ENCODE peak calls at places on chromosome 19, in five cellular contexts. One of them, this sample, is unnamed.

GRCh38 chr19:39197808-39198207 is 1.0 kb downstream of the NCCRP1 start:
- DNase-seq in endothelial cell: no peak
- DNase-seq in right atrium auricular region: no peak
- DNase-seq in kidney epithelial cell: no peak
- DNase-seq in HFFc6: no peak
- DNase-seq in this sample: peak

GRCh38 chr19:17829855-17830566 is 8.7 kb upstream of the INSL3 start:
- DNase-seq in kidney epithelial cell: peak
- DNase-seq in HFFc6: no peak
- DNase-seq in right atrium auricular region: no peak
- DNase-seq in endothelial cell: peak
- DNase-seq in this sample: no peak

GRCh38 chr19:29873024-29873800 is 61.4 kb downstream of the CCNE1 start:
- DNase-seq in kidney epithelial cell: no peak
- DNase-seq in HFFc6: no peak
- DNase-seq in endothelial cell: peak
- DNase-seq in right atrium auricular region: no peak
- DNase-seq in this sample: peak

GRCh38 chr19:38869836-38870607 is 8.1 kb downstream of the RINL start:
- DNase-seq in HFFc6: peak
- DNase-seq in endothelial cell: peak
- DNase-seq in kidney epithelial cell: no peak
- DNase-seq in right atrium auricular region: peak
- DNase-seq in this sample: peak

GRCh38 chr19:35977446-35978222 is 17.4 kb upstream of the SDHAF1 start:
- DNase-seq in right atrium auricular region: no peak
- DNase-seq in kidney epithelial cell: no peak
- DNase-seq in endothelial cell: peak
- DNase-seq in HFFc6: no peak
- DNase-seq in this sample: peak

GRCh38 chr19:39969681-39970423 is 1.1 kb upstream of the PSMC4 start:
- DNase-seq in endothelial cell: no peak
- DNase-seq in kidney epithelial cell: no peak
- DNase-seq in right atrium auricular region: no peak
- DNase-seq in HFFc6: no peak
- DNase-seq in this sample: no peak

GRCh38 chr19:22602631-22603272 is 31.4 kb upstream of the ZNF492 start:
- DNase-seq in HFFc6: no peak
- DNase-seq in right atrium auricular region: peak
- DNase-seq in endothelial cell: no peak
- DNase-seq in kidney epithelial cell: no peak
- DNase-seq in this sample: no peak

GRCh38 chr19:40954573-40954972 is 36.5 kb upstream of the CYP2B6 start:
- DNase-seq in HFFc6: no peak
- DNase-seq in right atrium auricular region: no peak
- DNase-seq in kidney epithelial cell: no peak
- DNase-seq in endothelial cell: no peak
- DNase-seq in this sample: no peak

GRCh38 chr19:8681345-8682021 is 17.1 kb downstream of the ACTL9 start:
- DNase-seq in kidney epithelial cell: no peak
- DNase-seq in HFFc6: no peak
- DNase-seq in endothelial cell: no peak
- DNase-seq in right atrium auricular region: no peak
- DNase-seq in this sample: no peak

GRCh38 chr19:1914826-1915341 is 9.7 kb downstream of the ADAT3 start:
- DNase-seq in endothelial cell: no peak
- DNase-seq in HFFc6: no peak
- DNase-seq in right atrium auricular region: no peak
- DNase-seq in kidney epithelial cell: no peak
- DNase-seq in this sample: no peak

GRCh38 chr19:45413497-45413896 is 7.1 kb downstream of the POLR1G start:
- DNase-seq in endothelial cell: no peak
- DNase-seq in HFFc6: no peak
- DNase-seq in right atrium auricular region: no peak
- DNase-seq in kidney epithelial cell: no peak
- DNase-seq in this sample: no peak

GRCh38 chr19:44741841-44742352 is 6.6 kb upstream of the BCL3 start:
- DNase-seq in endothelial cell: no peak
- DNase-seq in right atrium auricular region: peak
- DNase-seq in kidney epithelial cell: peak
- DNase-seq in HFFc6: peak
- DNase-seq in this sample: peak

GRCh38 chr19:18317998-18318800 is 4.7 kb downstream of the LSM4 start:
- DNase-seq in kidney epithelial cell: no peak
- DNase-seq in HFFc6: no peak
- DNase-seq in endothelial cell: peak
- DNase-seq in right atrium auricular region: no peak
- DNase-seq in this sample: peak

GRCh38 chr19:43624933-43625332 is 5.5 kb upstream of the ZNF428 start:
- DNase-seq in right atrium auricular region: no peak
- DNase-seq in kidney epithelial cell: no peak
- DNase-seq in HFFc6: no peak
- DNase-seq in endothelial cell: peak
- DNase-seq in this sample: peak

DNA sequence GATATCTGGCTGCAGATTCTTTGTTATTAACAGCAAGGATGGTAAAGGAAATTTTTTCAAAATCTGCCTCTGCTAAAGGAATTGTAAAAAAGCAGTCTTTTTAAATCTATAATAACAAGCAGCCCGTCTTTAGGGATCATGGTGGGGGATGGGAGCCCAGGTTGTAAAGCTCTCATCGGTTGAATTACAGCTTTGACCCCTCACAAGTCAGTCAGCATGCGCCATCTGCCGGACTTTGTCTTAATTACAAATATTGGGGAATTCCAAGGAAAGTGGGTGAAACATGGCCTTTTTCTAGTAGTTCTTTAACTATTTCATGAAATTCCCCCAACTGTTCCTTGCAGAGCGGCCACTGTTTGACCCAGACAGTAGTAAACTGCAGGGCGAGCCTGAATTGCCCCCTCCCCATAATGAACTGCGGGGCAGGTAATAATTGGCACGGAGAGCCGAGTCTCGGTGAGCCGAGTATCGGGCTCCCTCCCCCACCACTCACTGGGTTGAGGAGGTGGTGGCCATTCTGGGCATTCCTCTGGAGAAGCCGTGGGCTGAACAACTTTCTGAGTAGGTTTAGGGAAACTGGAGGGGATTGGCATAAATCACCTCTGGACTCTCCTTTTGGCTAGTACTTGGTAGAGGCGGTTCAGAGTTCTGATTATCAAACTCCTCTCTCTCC is 11.6 kb downstream of the ZNF578 start:
- DNase-seq in right atrium auricular region: no peak
- DNase-seq in HFFc6: no peak
- DNase-seq in kidney epithelial cell: no peak
- DNase-seq in endothelial cell: peak
- DNase-seq in this sample: no peak
- TF ChIP-seq CTCF in right atrium auricular region: no peak
- TF ChIP-seq CTCF in HFFc6: no peak
- TF ChIP-seq CTCF in kidney epithelial cell: no peak
- TF ChIP-seq CTCF in endothelial cell: peak
- TF ChIP-seq CTCF in this sample: no peak

GRCh38 chr19:54189668-54190502 is 505 bp upstream of the MBOAT7 start:
- DNase-seq in HFFc6: peak
- DNase-seq in endothelial cell: peak
- DNase-seq in right atrium auricular region: peak
- DNase-seq in kidney epithelial cell: peak
- DNase-seq in this sample: peak

GRCh38 chr19:54188224-54188871 is 1.0 kb downstream of the MBOAT7 start:
- DNase-seq in kidney epithelial cell: no peak
- DNase-seq in right atrium auricular region: no peak
- DNase-seq in HFFc6: peak
- DNase-seq in endothelial cell: no peak
- DNase-seq in this sample: peak

GRCh38 chr19:54190942-54191670 is at the start of gene TSEN34:
- DNase-seq in kidney epithelial cell: no peak
- DNase-seq in right atrium auricular region: no peak
- DNase-seq in endothelial cell: peak
- DNase-seq in HFFc6: peak
- DNase-seq in this sample: peak

GRCh38 chr19:54190503-54190941 is 586 bp upstream of the TSEN34 start:
- DNase-seq in HFFc6: peak
- DNase-seq in right atrium auricular region: peak
- DNase-seq in endothelial cell: peak
- DNase-seq in kidney epithelial cell: peak
- DNase-seq in this sample: peak

GRCh38 chr19:54189020-54189667 is at the start of gene MBOAT7:
- DNase-seq in right atrium auricular region: no peak
- DNase-seq in HFFc6: no peak
- DNase-seq in endothelial cell: no peak
- DNase-seq in kidney epithelial cell: no peak
- DNase-seq in this sample: no peak
- TF ChIP-seq CTCF in right atrium auricular region: no peak
- TF ChIP-seq CTCF in HFFc6: peak
- TF ChIP-seq CTCF in endothelial cell: no peak
- TF ChIP-seq CTCF in kidney epithelial cell: no peak
- TF ChIP-seq CTCF in this sample: no peak

DNA sequence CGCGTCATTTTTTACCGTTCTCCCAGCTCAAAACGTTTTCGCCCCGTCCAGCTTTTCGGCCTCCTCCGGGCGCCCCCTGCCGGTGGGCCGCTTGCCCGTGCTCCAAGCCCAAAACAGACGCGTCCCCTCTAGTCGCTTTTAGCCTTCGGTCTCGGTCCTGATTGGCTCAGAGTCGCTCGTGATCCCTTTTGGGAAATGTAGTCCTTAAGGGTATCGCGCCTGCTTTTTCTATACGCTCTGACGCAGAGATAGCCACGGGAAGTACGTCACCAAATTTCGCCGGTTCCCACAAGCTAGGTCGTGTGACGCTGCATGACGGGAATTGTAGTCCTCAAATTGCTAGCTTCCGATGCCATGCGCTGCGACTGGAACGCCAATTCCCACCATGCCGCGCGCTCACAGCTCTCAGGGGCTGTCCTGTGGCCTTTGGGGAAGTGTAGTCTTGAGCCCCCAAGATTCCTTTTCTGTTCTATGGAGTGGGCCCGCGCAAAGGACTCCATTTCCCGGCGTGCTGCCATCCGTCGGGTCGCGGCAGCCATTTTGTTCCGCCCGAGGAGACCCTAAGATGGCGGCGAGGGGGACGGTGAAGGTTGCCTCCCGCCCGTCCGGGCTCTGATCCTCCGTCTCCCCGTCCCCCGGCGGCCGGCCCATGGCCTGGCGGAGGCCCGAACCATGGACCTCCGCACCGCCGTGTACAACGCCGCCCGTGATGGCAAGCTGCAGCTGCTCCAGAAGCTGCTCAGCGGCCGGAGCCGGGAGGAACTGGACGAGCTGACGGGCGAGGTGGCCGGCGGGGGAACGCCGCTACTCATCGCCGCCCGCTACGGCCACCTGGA is at the start of gene FEM1A:
- DNase-seq in right atrium auricular region: peak
- DNase-seq in HFFc6: peak
- DNase-seq in endothelial cell: peak
- DNase-seq in kidney epithelial cell: peak
- DNase-seq in this sample: peak
- TF ChIP-seq CTCF in right atrium auricular region: peak
- TF ChIP-seq CTCF in HFFc6: peak
- TF ChIP-seq CTCF in endothelial cell: peak
- TF ChIP-seq CTCF in kidney epithelial cell: peak
- TF ChIP-seq CTCF in this sample: peak

GRCh38 chr19:3444695-3445234 is 35.6 kb downstream of the SMIM24 start:
- DNase-seq in kidney epithelial cell: no peak
- DNase-seq in endothelial cell: no peak
- DNase-seq in HFFc6: no peak
- DNase-seq in right atrium auricular region: no peak
- DNase-seq in this sample: no peak

GRCh38 chr19:3441089-3441985 is 39.0 kb downstream of the SMIM24 start:
- DNase-seq in HFFc6: no peak
- DNase-seq in right atrium auricular region: no peak
- DNase-seq in endothelial cell: no peak
- DNase-seq in kidney epithelial cell: no peak
- DNase-seq in this sample: no peak

GRCh38 chr19:3442487-3443071 is 37.7 kb downstream of the SMIM24 start:
- DNase-seq in endothelial cell: no peak
- DNase-seq in HFFc6: no peak
- DNase-seq in kidney epithelial cell: no peak
- DNase-seq in right atrium auricular region: no peak
- DNase-seq in this sample: no peak

GRCh38 chr19:3441986-3442329 is 38.4 kb downstream of the SMIM24 start:
- DNase-seq in HFFc6: no peak
- DNase-seq in endothelial cell: no peak
- DNase-seq in kidney epithelial cell: no peak
- DNase-seq in right atrium auricular region: no peak
- DNase-seq in this sample: no peak

DNA sequence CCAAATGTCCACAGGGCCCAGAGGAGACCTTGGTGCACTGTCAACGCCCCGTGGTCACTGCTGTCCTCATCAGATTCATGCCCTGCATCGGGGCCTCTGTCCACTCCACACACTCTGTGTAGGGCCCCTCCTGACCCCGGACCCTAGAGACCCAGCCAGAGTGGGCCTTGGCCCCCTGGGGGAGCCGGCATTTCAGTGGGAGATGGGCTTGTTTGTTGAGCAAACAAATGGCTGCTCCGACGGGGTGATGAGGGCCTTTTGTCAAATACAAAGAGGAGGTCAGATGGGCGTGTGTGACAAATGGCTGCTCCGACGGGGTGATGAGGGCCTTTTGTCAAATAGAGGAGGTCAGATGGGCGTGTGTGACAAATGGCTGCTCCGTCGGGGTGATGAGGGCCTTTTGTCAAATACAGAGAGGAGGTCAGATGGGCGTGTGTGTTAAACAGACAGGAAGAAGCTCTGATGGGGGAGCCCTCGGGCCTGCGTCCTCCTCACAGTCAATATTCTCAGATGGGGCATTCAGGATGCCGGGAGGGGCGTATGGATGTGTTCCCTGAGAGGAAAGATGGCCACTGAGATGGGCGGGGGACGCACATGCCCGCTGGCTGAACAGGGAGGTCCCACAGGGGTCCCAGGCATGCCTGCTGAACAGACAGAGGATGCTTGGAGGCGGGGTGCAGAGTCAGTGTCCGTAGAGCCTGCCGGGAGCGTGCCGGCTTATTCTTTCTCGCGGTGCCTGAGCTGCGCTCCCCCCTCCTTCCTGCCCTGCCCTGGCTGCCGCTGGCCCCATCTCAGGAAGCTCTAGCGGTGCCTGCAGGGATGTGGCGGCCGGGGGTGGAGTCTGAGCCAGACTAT is 36.3 kb downstream of the SMIM24 start:
- DNase-seq in endothelial cell: peak
- DNase-seq in kidney epithelial cell: no peak
- DNase-seq in right atrium auricular region: no peak
- DNase-seq in HFFc6: peak
- DNase-seq in this sample: no peak
- TF ChIP-seq CTCF in endothelial cell: no peak
- TF ChIP-seq CTCF in kidney epithelial cell: no peak
- TF ChIP-seq CTCF in right atrium auricular region: no peak
- TF ChIP-seq CTCF in HFFc6: no peak
- TF ChIP-seq CTCF in this sample: no peak

GRCh38 chr19:796692-797527 is at the start of gene PTBP1:
- DNase-seq in HFFc6: peak
- DNase-seq in endothelial cell: peak
- DNase-seq in right atrium auricular region: peak
- DNase-seq in kidney epithelial cell: peak
- DNase-seq in this sample: peak
- TF ChIP-seq CTCF in HFFc6: peak
- TF ChIP-seq CTCF in endothelial cell: peak
- TF ChIP-seq CTCF in right atrium auricular region: no peak
- TF ChIP-seq CTCF in kidney epithelial cell: no peak
- TF ChIP-seq CTCF in this sample: no peak